ENCODE peak calls at places on chromosomes 13 and 19, in six cellular contexts. One of them, this sample, is unnamed.

GRCh38 chr13:44191504-44192171 is 182.0 kb upstream of the SERP2 start:
- DNase-seq in MV-4-11: peak
- DNase-seq in fibroblast of the conjunctiva: peak
- DNase-seq in iPS-NIHi11: peak
- DNase-seq in T-helper 1 cell: peak
- DNase-seq in non-pigmented ciliary epithelial cell: no peak
- DNase-seq in this sample: no peak

GRCh38 chr13:83895994-83896580 is 13.8 kb upstream of the SLITRK1 start:
- DNase-seq in T-helper 1 cell: no peak
- DNase-seq in non-pigmented ciliary epithelial cell: peak
- DNase-seq in MV-4-11: no peak
- DNase-seq in fibroblast of the conjunctiva: no peak
- DNase-seq in iPS-NIHi11: no peak
- DNase-seq in this sample: no peak

GRCh38 chr13:30572859-30573275 is 44.9 kb upstream of the USPL1 start:
- DNase-seq in non-pigmented ciliary epithelial cell: no peak
- DNase-seq in iPS-NIHi11: peak
- DNase-seq in MV-4-11: peak
- DNase-seq in T-helper 1 cell: no peak
- DNase-seq in fibroblast of the conjunctiva: peak
- DNase-seq in this sample: no peak

GRCh38 chr13:30906411-30906990 is 430 bp downstream of the MEDAG start:
- DNase-seq in MV-4-11: no peak
- DNase-seq in non-pigmented ciliary epithelial cell: no peak
- DNase-seq in T-helper 1 cell: no peak
- DNase-seq in iPS-NIHi11: peak
- DNase-seq in fibroblast of the conjunctiva: no peak
- DNase-seq in this sample: no peak

GRCh38 chr19:58361900-58362271 is 665 bp downstream of the ZNF497 start:
- DNase-seq in non-pigmented ciliary epithelial cell: no peak
- DNase-seq in T-helper 1 cell: no peak
- DNase-seq in MV-4-11: peak
- DNase-seq in fibroblast of the conjunctiva: peak
- DNase-seq in iPS-NIHi11: peak
- DNase-seq in this sample: no peak

GRCh38 chr19:16527971-16528521 is 14.2 kb downstream of the CHERP start:
- DNase-seq in non-pigmented ciliary epithelial cell: no peak
- DNase-seq in T-helper 1 cell: no peak
- DNase-seq in fibroblast of the conjunctiva: no peak
- DNase-seq in iPS-NIHi11: peak
- DNase-seq in MV-4-11: peak
- DNase-seq in this sample: peak

GRCh38 chr19:5695649-5696195 is 5.6 kb downstream of the RPL36 start:
- DNase-seq in fibroblast of the conjunctiva: no peak
- DNase-seq in MV-4-11: no peak
- DNase-seq in T-helper 1 cell: no peak
- DNase-seq in non-pigmented ciliary epithelial cell: no peak
- DNase-seq in iPS-NIHi11: peak
- DNase-seq in this sample: no peak

GRCh38 chr13:103157434-103158145 is 91.4 kb upstream of the SLC10A2 start:
- DNase-seq in iPS-NIHi11: no peak
- DNase-seq in MV-4-11: no peak
- DNase-seq in T-helper 1 cell: no peak
- DNase-seq in non-pigmented ciliary epithelial cell: no peak
- DNase-seq in fibroblast of the conjunctiva: no peak
- DNase-seq in this sample: no peak

GRCh38 chr13:91369432-91369831 is 21.9 kb downstream of the MIR17HG start:
- DNase-seq in T-helper 1 cell: no peak
- DNase-seq in non-pigmented ciliary epithelial cell: no peak
- DNase-seq in fibroblast of the conjunctiva: no peak
- DNase-seq in MV-4-11: no peak
- DNase-seq in iPS-NIHi11: no peak
- DNase-seq in this sample: no peak

GRCh38 chr13:27264181-27264580 is 6.4 kb upstream of the RASL11A start:
- DNase-seq in iPS-NIHi11: no peak
- DNase-seq in MV-4-11: peak
- DNase-seq in non-pigmented ciliary epithelial cell: peak
- DNase-seq in T-helper 1 cell: no peak
- DNase-seq in fibroblast of the conjunctiva: peak
- DNase-seq in this sample: no peak

This sample was measured in activated T-helper 2 cell treated with anti-CD3 and anti-CD28 coated beads, Interferon-gamma antibody, Interleukin-2, Interleukin-4, amounts not matched to agents 10 μg/mL and 5 μg/mL and 100 μg/mL, durations not matched to agents 14 hours and 24 hours and 36 hours.